ENCODE peak calls at places on chromosomes 4 and X, in four cellular contexts. One of them, this sample, is unnamed.

GRCh38 chrX:67780694-67781109 is 236.9 kb downstream of the AR start:
- DNase-seq in choroid plexus epithelial cell: peak; percentile 90
- DNase-seq in dorsolateral prefrontal cortex: peak; percentile 56
- DNase-seq in mesothelial cell of epicardium: no peak
- DNase-seq in this sample: peak; percentile 90

GRCh38 chr4:86306816-86307215 is 53.0 kb downstream of the MAPK10 start:
- DNase-seq in dorsolateral prefrontal cortex: no peak
- DNase-seq in mesothelial cell of epicardium: no peak
- DNase-seq in choroid plexus epithelial cell: peak; percentile 69
- DNase-seq in this sample: no peak

GRCh38 chr4:57233391-57233790 is 123.2 kb upstream of the IGFBP7 start:
- DNase-seq in choroid plexus epithelial cell: peak; percentile 48
- DNase-seq in mesothelial cell of epicardium: no peak
- DNase-seq in dorsolateral prefrontal cortex: no peak
- DNase-seq in this sample: no peak

GRCh38 chrX:7828594-7828993 is 14.4 kb upstream of the VCX start:
- DNase-seq in dorsolateral prefrontal cortex: no peak
- DNase-seq in choroid plexus epithelial cell: no peak
- DNase-seq in mesothelial cell of epicardium: no peak
- DNase-seq in this sample: no peak

GRCh38 chrX:121310820-121311219 is 263.4 kb downstream of the GLUD2 start:
- DNase-seq in mesothelial cell of epicardium: no peak
- DNase-seq in choroid plexus epithelial cell: no peak
- DNase-seq in dorsolateral prefrontal cortex: no peak
- DNase-seq in this sample: no peak

GRCh38 chr4:109022941-109023340 is 260.1 kb upstream of the ETNPPL start:
- DNase-seq in choroid plexus epithelial cell: peak; percentile 59
- DNase-seq in mesothelial cell of epicardium: no peak
- DNase-seq in dorsolateral prefrontal cortex: no peak
- DNase-seq in this sample: no peak

GRCh38 chr4:149344436-149344835 is 471.2 kb downstream of the IQCM start:
- DNase-seq in mesothelial cell of epicardium: no peak
- DNase-seq in dorsolateral prefrontal cortex: no peak
- DNase-seq in choroid plexus epithelial cell: peak; percentile 68
- DNase-seq in this sample: no peak

GRCh38 chr4:150385606-150386005 is 196.3 kb upstream of the MAB21L2 start:
- DNase-seq in mesothelial cell of epicardium: no peak
- DNase-seq in choroid plexus epithelial cell: peak; percentile 92
- DNase-seq in dorsolateral prefrontal cortex: no peak
- DNase-seq in this sample: no peak

GRCh38 chrX:35244796-35245508 is 302.4 kb downstream of the FAM47B start:
- DNase-seq in dorsolateral prefrontal cortex: no peak
- DNase-seq in mesothelial cell of epicardium: no peak
- DNase-seq in choroid plexus epithelial cell: no peak
- DNase-seq in this sample: no peak

GRCh38 chr4:19947349-19947748 is 304.4 kb upstream of the SLIT2 start:
- DNase-seq in choroid plexus epithelial cell: peak; percentile 91
- DNase-seq in mesothelial cell of epicardium: no peak
- DNase-seq in dorsolateral prefrontal cortex: no peak
- DNase-seq in this sample: no peak

GRCh38 chr4:80989921-80990544 is 40.5 kb upstream of the BMP3 start:
- DNase-seq in choroid plexus epithelial cell: peak; percentile 85
- DNase-seq in dorsolateral prefrontal cortex: no peak
- DNase-seq in mesothelial cell of epicardium: no peak
- DNase-seq in this sample: no peak

GRCh38 chr4:81330018-81330417 is 115.0 kb upstream of the PRKG2 start:
- DNase-seq in mesothelial cell of epicardium: no peak
- DNase-seq in choroid plexus epithelial cell: no peak
- DNase-seq in dorsolateral prefrontal cortex: no peak
- DNase-seq in this sample: no peak

GRCh38 chrX:148698221-148698620 is 197.8 kb downstream of the AFF2 start:
- DNase-seq in dorsolateral prefrontal cortex: no peak
- DNase-seq in choroid plexus epithelial cell: no peak
- DNase-seq in mesothelial cell of epicardium: no peak
- DNase-seq in this sample: no peak

GRCh38 chr4:164467493-164467892 is 286.4 kb upstream of the SMIM31 start:
- DNase-seq in dorsolateral prefrontal cortex: no peak
- DNase-seq in choroid plexus epithelial cell: no peak
- DNase-seq in mesothelial cell of epicardium: no peak
- DNase-seq in this sample: no peak

GRCh38 chrX:68894513-68895338 is 65.9 kb downstream of the EFNB1 start:
- DNase-seq in mesothelial cell of epicardium: no peak
- DNase-seq in dorsolateral prefrontal cortex: peak; percentile 58
- DNase-seq in choroid plexus epithelial cell: peak; percentile 38
- DNase-seq in this sample: no peak

GRCh38 chr4:22190855-22191254 is 242.3 kb upstream of the KCNIP4 start:
- DNase-seq in mesothelial cell of epicardium: no peak
- DNase-seq in dorsolateral prefrontal cortex: no peak
- DNase-seq in choroid plexus epithelial cell: peak; percentile 50
- DNase-seq in this sample: no peak

GRCh38 chrX:7270018-7270417 is 122.1 kb upstream of the PUDP start:
- DNase-seq in mesothelial cell of epicardium: no peak
- DNase-seq in dorsolateral prefrontal cortex: no peak
- DNase-seq in choroid plexus epithelial cell: no peak
- DNase-seq in this sample: no peak

GRCh38 chr4:3699678-3700077 is 66.5 kb upstream of the ADRA2C start:
- DNase-seq in choroid plexus epithelial cell: no peak
- DNase-seq in mesothelial cell of epicardium: no peak
- DNase-seq in dorsolateral prefrontal cortex: no peak
- DNase-seq in this sample: no peak

GRCh38 chr4:125736057-125736456 is 421.3 kb downstream of the FAT4 start:
- DNase-seq in choroid plexus epithelial cell: peak; percentile 95
- DNase-seq in mesothelial cell of epicardium: no peak
- DNase-seq in dorsolateral prefrontal cortex: no peak
- DNase-seq in this sample: no peak

GRCh38 chrX:21708116-21708515 is 49.8 kb downstream of the SMPX start:
- DNase-seq in dorsolateral prefrontal cortex: no peak
- DNase-seq in choroid plexus epithelial cell: peak; percentile 29
- DNase-seq in mesothelial cell of epicardium: no peak
- DNase-seq in this sample: no peak

DNA sequence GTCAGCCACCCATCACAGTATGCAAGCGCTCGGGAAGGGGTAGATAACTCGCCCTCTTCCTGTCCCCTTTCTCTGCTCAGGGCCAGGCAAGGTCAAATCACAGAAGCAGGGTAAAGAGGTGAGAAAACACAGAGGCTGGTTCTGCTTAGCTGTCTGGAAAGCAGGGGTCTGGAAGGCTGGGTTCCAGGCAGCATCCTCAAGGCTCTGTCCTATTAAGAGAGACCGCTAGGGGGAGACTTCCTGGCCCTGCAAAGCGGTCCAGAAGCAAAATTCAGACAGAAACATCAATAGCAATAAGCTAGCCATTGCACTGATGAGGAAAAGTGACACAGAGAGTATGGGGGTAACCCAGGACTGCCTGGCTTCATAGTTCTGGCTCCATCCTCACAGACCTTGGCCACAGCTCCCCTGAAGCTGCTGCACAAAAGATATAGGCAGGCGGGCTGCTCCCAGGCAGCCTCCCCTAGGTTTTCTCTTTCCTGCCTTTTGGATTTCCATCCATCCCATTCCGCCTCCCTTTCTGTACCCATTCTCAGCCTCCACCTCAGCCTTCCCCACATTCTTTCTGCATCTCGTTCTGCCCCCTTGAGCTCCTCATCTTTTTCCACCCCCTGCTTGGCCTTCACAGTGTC is 308.5 kb downstream of the EVC2 start:
- DNase-seq in dorsolateral prefrontal cortex: no peak
- DNase-seq in mesothelial cell of epicardium: no peak
- DNase-seq in choroid plexus epithelial cell: peak; percentile 64
- DNase-seq in this sample: no peak
- TF ChIP-seq CTCF in dorsolateral prefrontal cortex: peak; percentile 47
- TF ChIP-seq CTCF in mesothelial cell of epicardium: peak; percentile 67
- TF ChIP-seq CTCF in choroid plexus epithelial cell: peak; percentile 90
- TF ChIP-seq CTCF in this sample: peak; percentile 84

GRCh38 chrX:72146527-72146926 is 14.8 kb upstream of the RTL5 start:
- DNase-seq in mesothelial cell of epicardium: no peak
- DNase-seq in choroid plexus epithelial cell: no peak
- DNase-seq in dorsolateral prefrontal cortex: no peak
- DNase-seq in this sample: no peak
- TF ChIP-seq CTCF in mesothelial cell of epicardium: no peak
- TF ChIP-seq CTCF in choroid plexus epithelial cell: no peak
- TF ChIP-seq CTCF in dorsolateral prefrontal cortex: no peak
- TF ChIP-seq CTCF in this sample: no peak

DNA sequence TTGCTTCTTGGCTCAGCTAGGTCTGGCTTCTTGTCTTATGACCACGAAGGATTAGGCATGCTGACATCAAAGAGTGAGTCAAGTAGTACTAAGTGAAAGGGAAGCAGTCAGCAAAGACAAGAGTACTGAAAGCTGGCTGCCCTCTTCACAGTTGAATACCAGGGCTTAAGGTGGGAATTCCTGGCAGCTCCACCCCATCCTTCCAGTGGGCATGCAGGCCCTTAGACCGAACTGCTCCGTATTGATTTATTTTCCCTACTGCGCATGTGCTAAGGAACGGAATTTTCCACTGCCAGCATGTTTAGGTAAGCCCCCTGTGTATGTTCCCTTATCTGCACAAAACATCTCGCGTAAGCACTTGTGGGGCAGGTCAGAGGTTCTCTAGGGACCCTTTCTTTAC is 2320.1 kb downstream of the ARAP2 start:
- DNase-seq in dorsolateral prefrontal cortex: no peak
- DNase-seq in mesothelial cell of epicardium: no peak
- DNase-seq in choroid plexus epithelial cell: peak; percentile 74
- DNase-seq in this sample: no peak
- TF ChIP-seq CTCF in dorsolateral prefrontal cortex: no peak
- TF ChIP-seq CTCF in mesothelial cell of epicardium: no peak
- TF ChIP-seq CTCF in choroid plexus epithelial cell: no peak
- TF ChIP-seq CTCF in this sample: no peak

DNA sequence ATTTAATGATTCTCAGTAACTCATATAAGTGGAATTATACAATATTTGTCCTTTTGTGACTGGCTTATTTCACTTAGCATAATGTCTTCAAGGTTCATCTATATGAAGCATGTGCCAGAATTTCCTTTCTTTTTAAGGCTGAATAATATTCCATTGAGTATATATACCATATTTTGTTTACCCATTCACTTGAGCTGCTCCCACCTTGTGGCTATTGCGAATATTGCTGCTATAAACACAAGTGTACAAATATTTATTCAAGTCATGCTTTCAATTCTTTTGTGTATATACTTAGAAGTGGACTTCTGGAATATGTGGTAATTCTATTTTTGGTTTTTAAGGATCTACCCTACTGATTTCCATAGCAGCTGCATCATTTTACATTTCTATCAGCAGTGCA is 219.1 kb downstream of the MID1 start:
- DNase-seq in choroid plexus epithelial cell: no peak
- DNase-seq in dorsolateral prefrontal cortex: no peak
- DNase-seq in mesothelial cell of epicardium: no peak
- DNase-seq in this sample: no peak
- TF ChIP-seq CTCF in choroid plexus epithelial cell: peak; percentile 20
- TF ChIP-seq CTCF in dorsolateral prefrontal cortex: no peak
- TF ChIP-seq CTCF in mesothelial cell of epicardium: peak; percentile 36
- TF ChIP-seq CTCF in this sample: no peak

GRCh38 chrX:149831473-149831872 is 49.5 kb upstream of the MAGEA8 start:
- DNase-seq in mesothelial cell of epicardium: no peak
- DNase-seq in choroid plexus epithelial cell: no peak
- DNase-seq in dorsolateral prefrontal cortex: no peak
- DNase-seq in this sample: no peak
- TF ChIP-seq CTCF in mesothelial cell of epicardium: no peak
- TF ChIP-seq CTCF in choroid plexus epithelial cell: no peak
- TF ChIP-seq CTCF in dorsolateral prefrontal cortex: no peak
- TF ChIP-seq CTCF in this sample: no peak

This sample was measured in osteocyte.